ENCODE peak calls at places on chromosome 18, in six cellular contexts. B is MM.1S, J is IMR-90, K is GM23338, T is trophoblast cell, O is A549. M is an unnamed sample.

GRCh38 chr18:41744664-41745063 is 210.4 kb upstream of the PIK3C3 start:
- DNase-seq in B (no peak), J (no peak), K (peak; percentile 24), T (no peak), O (no peak), M (peak; percentile 40)

GRCh38 chr18:35089382-35089781 is 48.2 kb downstream of the MAPRE2 start:
- DNase-seq in B (no peak), J (no peak), K (no peak), T (peak; percentile 40), O (no peak), M (no peak)

GRCh38 chr18:8339958-8340357 is 269.3 kb upstream of the RAB12 start:
- DNase-seq in B (no peak), J (no peak), K (no peak), T (no peak), O (no peak), M (no peak)

GRCh38 chr18:30971338-30971956 is 71.1 kb downstream of the DSC3 start:
- DNase-seq in B (peak; percentile 62), J (peak; percentile 11), K (peak; percentile 65), T (peak; percentile 92), O (peak; percentile 16), M (peak; percentile 37)

GRCh38 chr18:39494211-39494896 is 1928.8 kb upstream of the CELF4 start:
- DNase-seq in B (no peak), J (no peak), K (no peak), T (no peak), O (no peak), M (peak; percentile 15)

GRCh38 chr18:3246636-3247242 is 862 bp upstream of the MYL12A start:
- DNase-seq in B (peak; percentile 27), J (no peak), K (peak; percentile 34), T (peak; percentile 50), O (no peak), M (no peak)

GRCh38 chr18:13378150-13378549 is 159.6 kb downstream of the LDLRAD4 start:
- DNase-seq in B (no peak), J (no peak), K (no peak), T (no peak), O (no peak), M (no peak)

GRCh38 chr18:51399491-51400122 is 202.1 kb upstream of the MEX3C start:
- DNase-seq in B (no peak), J (no peak), K (no peak), T (peak; percentile 95), O (no peak), M (no peak)

GRCh38 chr18:75203456-75204261 is 5.3 kb downstream of the PTGR3 start:
- DNase-seq in B (no peak), J (peak; percentile 52), K (no peak), T (no peak), O (no peak), M (no peak)

GRCh38 chr18:54924948-54925347 is 34.3 kb downstream of the CCDC68 start:
- DNase-seq in B (no peak), J (peak; percentile 51), K (no peak), T (no peak), O (no peak), M (peak; percentile 28)

GRCh38 chr18:22275706-22276333 is 106.4 kb downstream of the GATA6 start:
- DNase-seq in B (no peak), J (no peak), K (no peak), T (no peak), O (no peak), M (peak; percentile 83)

GRCh38 chr18:61876899-61877298 is 15.9 kb downstream of the RNF152 start:
- DNase-seq in B (no peak), J (no peak), K (no peak), T (no peak), O (no peak), M (no peak)

GRCh38 chr18:62436636-62437519 is 85.9 kb upstream of the ZCCHC2 start:
- DNase-seq in B (no peak), J (peak; percentile 56), K (no peak), T (peak; percentile 88), O (no peak), M (peak; percentile 57)

GRCh38 chr18:27887711-27888495 is 289.0 kb downstream of the CDH2 start:
- DNase-seq in B (no peak), J (peak; percentile 6), K (no peak), T (no peak), O (no peak), M (no peak)

GRCh38 chr18:72147830-72148229 is 396.3 kb downstream of the CBLN2 start:
- DNase-seq in B (peak; percentile 54), J (no peak), K (no peak), T (no peak), O (no peak), M (no peak)

GRCh38 chr18:9897129-9897528 is 11.4 kb downstream of the TXNDC2 start:
- DNase-seq in B (no peak), J (no peak), K (peak; percentile 23), T (no peak), O (no peak), M (no peak)

GRCh38 chr18:27921904-27922541 is 254.9 kb downstream of the CDH2 start:
- DNase-seq in B (no peak), J (peak; percentile 68), K (peak; percentile 23), T (peak; percentile 92), O (peak; percentile 29), M (no peak)

GRCh38 chr18:80086281-80086680 is 22.8 kb upstream of the ADNP2 start:
- DNase-seq in B (no peak), J (peak; percentile 49), K (no peak), T (no peak), O (no peak), M (no peak)

GRCh38 chr18:66440433-66440832 is 163.5 kb downstream of the CDH19 start:
- DNase-seq in B (no peak), J (no peak), K (no peak), T (no peak), O (no peak), M (no peak)

GRCh38 chr18:75248426-75249191 is 38.0 kb downstream of the TSHZ1 start:
- DNase-seq in B (no peak), J (no peak), K (no peak), T (no peak), O (no peak), M (no peak)

GRCh38 chr18:66457245-66457644 is 146.6 kb downstream of the CDH19 start:
- DNase-seq in B (no peak), J (no peak), K (peak; percentile 2), T (no peak), O (no peak), M (no peak)

GRCh38 chr18:40897884-40898283 is 1057.2 kb upstream of the PIK3C3 start:
- DNase-seq in B (no peak), J (no peak), K (peak; percentile 71), T (no peak), O (no peak), M (no peak)

GRCh38 chr18:36389027-36389426 is 91.5 kb downstream of the FHOD3 start:
- DNase-seq in B (no peak), J (no peak), K (no peak), T (no peak), O (no peak), M (no peak)

GRCh38 chr18:27717816-27718215 is 459.1 kb downstream of the CDH2 start:
- DNase-seq in B (no peak), J (no peak), K (peak; percentile 71), T (no peak), O (no peak), M (no peak)

GRCh38 chr18:7273301-7273911 is 42.5 kb downstream of the LRRC30 start:
- DNase-seq in B (no peak), J (peak; percentile 28), K (no peak), T (peak; percentile 26), O (no peak), M (peak; percentile 82)

GRCh38 chr18:43760010-43760409 is 482.7 kb upstream of the SYT4 start:
- DNase-seq in B (no peak), J (no peak), K (peak; percentile 22), T (no peak), O (no peak), M (no peak)

GRCh38 chr18:8696749-8697211 is 8.6 kb upstream of the MTCL1 start:
- DNase-seq in B (peak; percentile 72), J (peak; percentile 48), K (peak; percentile 72), T (peak; percentile 88), O (peak; percentile 56), M (peak; percentile 66)

GRCh38 chr18:26548144-26549102 is at the start of gene KCTD1:
- DNase-seq in B (peak; percentile 91), J (peak; percentile 84), K (peak; percentile 95), T (peak; percentile 84), O (peak; percentile 90), M (peak; percentile 79)

GRCh38 chr18:26547302-26548143 is 830 bp downstream of the KCTD1 start:
- DNase-seq in B (no peak), J (peak; percentile 84), K (peak; percentile 92), T (peak; percentile 77), O (peak; percentile 85), M (peak; percentile 80)

GRCh38 chr18:26546170-26546874 is 2.0 kb downstream of the KCTD1 start:
- DNase-seq in B (no peak), J (no peak), K (no peak), T (no peak), O (peak; percentile 21), M (peak; percentile 46)

GRCh38 chr18:26545737-26546136 is 2.6 kb downstream of the KCTD1 start:
- DNase-seq in B (no peak), J (no peak), K (no peak), T (no peak), O (peak; percentile 11), M (no peak)

GRCh38 chr18:26546875-26547301 is 1.5 kb downstream of the KCTD1 start:
- DNase-seq in B (no peak), J (no peak), K (no peak), T (no peak), O (no peak), M (no peak)
- H3K4me2 ChIP-seq in B (no peak overlapping the region), J (peak overlapping the region; percentile 77), K (peak overlapping the region; percentile 89), T (peak overlapping the region; percentile 78), O (peak overlapping the region; percentile 81), M (peak overlapping the region; percentile 50)

GRCh38 chr18:48785091-48785614 is 165.6 kb downstream of the SMAD7 start:
- DNase-seq in B (peak; percentile 95), J (no peak), K (no peak), T (peak; percentile 22), O (no peak), M (no peak)
- H3K4me1 ChIP-seq in B (peaks cover 40% of the 10 kb centered on the region), J (peaks cover 32% of the 10 kb centered on the region), K (no peaks in the 10 kb centered on the region), T (peaks cover 69% of the 10 kb centered on the region), O (no peaks in the 10 kb centered on the region), M (peaks cover 25% of the 10 kb centered on the region)

DNA sequence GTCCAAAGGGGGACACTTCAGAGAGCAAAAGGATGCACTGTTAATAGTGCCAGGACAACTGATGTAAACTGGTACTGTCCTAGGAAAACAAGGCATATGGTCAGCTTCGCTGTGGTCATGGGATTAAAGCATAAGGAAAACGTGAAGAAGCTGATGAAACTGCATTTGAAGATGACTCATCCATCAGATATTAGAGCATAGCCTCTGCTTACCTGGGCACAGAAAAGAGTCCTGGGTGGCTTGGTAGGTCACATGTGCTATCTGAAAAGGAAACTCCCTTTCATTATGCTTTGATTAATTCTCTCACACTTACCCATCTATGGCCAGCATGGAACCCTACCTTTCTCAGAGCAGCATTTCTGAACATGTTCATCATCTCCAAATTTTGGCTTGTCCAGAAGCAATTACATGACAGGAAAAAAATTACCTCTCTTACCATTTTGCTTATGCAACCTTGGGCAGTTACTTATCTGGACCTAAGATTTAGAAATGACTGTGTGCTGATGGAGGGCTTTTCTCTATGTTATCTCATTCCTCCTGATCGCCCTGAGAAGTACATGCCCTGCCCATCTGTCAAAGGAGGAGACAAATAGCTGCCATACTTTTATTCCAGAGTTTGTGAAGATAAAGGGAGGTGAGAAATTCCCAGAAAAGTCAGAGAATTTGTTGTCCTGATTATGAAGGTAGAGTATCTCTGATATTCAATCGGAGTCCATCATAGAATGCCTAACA is 275.3 kb upstream of the SLC14A2 start:
- DNase-seq in B (no peak), J (no peak), K (no peak), T (peak; percentile 84), O (no peak), M (no peak)
- H3K4me2 ChIP-seq in B (no peak overlapping the region), J (no peak overlapping the region), K (no peak overlapping the region), T (no peak overlapping the region), O (no peak overlapping the region), M (no peak overlapping the region)

GRCh38 chr18:23967321-23968089 is 47.0 kb upstream of the TTC39C start:
- DNase-seq in B (peak; percentile 9), J (no peak), K (no peak), T (no peak), O (no peak), M (no peak)
- H3K4me1 ChIP-seq in B (no peaks in the 10 kb centered on the region), J (no peaks in the 10 kb centered on the region), K (peaks cover 19% of the 10 kb centered on the region), T (no peaks in the 10 kb centered on the region), O (peaks cover 9% of the 10 kb centered on the region), M (no peaks in the 10 kb centered on the region)